ENCODE peak calls at places on chromosome 5, in five cellular contexts. One of them, this sample, is unnamed.

GRCh38 chr5:172607213-172607793 is 33.8 kb upstream of the NEURL1B start:
- DNase-seq in CD4-positive, alpha-beta T cell: no peak
- DNase-seq in tibial nerve: no peak
- DNase-seq in NB4: no peak
- DNase-seq in left lung: no peak
- DNase-seq in this sample: no peak

GRCh38 chr5:132070460-132071337 is 2.9 kb upstream of the CSF2 start:
- DNase-seq in CD4-positive, alpha-beta T cell: no peak
- DNase-seq in tibial nerve: no peak
- DNase-seq in NB4: peak
- DNase-seq in left lung: no peak
- DNase-seq in this sample: no peak

GRCh38 chr5:98789029-98789428 is 15.6 kb downstream of the RGMB start:
- DNase-seq in CD4-positive, alpha-beta T cell: no peak
- DNase-seq in tibial nerve: no peak
- DNase-seq in NB4: no peak
- DNase-seq in left lung: no peak
- DNase-seq in this sample: no peak

GRCh38 chr5:65032250-65032649 is 263.5 kb downstream of the CWC27 start:
- DNase-seq in CD4-positive, alpha-beta T cell: no peak
- DNase-seq in tibial nerve: no peak
- DNase-seq in NB4: peak
- DNase-seq in left lung: no peak
- DNase-seq in this sample: no peak

GRCh38 chr5:133150909-133151544 is 99.2 kb downstream of the HSPA4 start:
- DNase-seq in CD4-positive, alpha-beta T cell: no peak
- DNase-seq in tibial nerve: no peak
- DNase-seq in NB4: no peak
- DNase-seq in left lung: no peak
- DNase-seq in this sample: no peak

GRCh38 chr5:172939561-172939960 is 19.7 kb upstream of the RPL26L1 start:
- DNase-seq in CD4-positive, alpha-beta T cell: no peak
- DNase-seq in tibial nerve: no peak
- DNase-seq in NB4: no peak
- DNase-seq in left lung: no peak
- DNase-seq in this sample: no peak

GRCh38 chr5:122129332-122129731 is at the start of gene ZNF474:
- DNase-seq in CD4-positive, alpha-beta T cell: no peak
- DNase-seq in tibial nerve: peak
- DNase-seq in NB4: no peak
- DNase-seq in left lung: peak
- DNase-seq in this sample: no peak

GRCh38 chr5:31605920-31606319 is 33.0 kb upstream of the PDZD2 start:
- DNase-seq in CD4-positive, alpha-beta T cell: no peak
- DNase-seq in tibial nerve: no peak
- DNase-seq in NB4: no peak
- DNase-seq in left lung: no peak
- DNase-seq in this sample: no peak

GRCh38 chr5:178388381-178389030 is 155.9 kb upstream of the PHYKPL start:
- DNase-seq in CD4-positive, alpha-beta T cell: no peak
- DNase-seq in tibial nerve: no peak
- DNase-seq in NB4: no peak
- DNase-seq in left lung: peak
- DNase-seq in this sample: no peak

GRCh38 chr5:35320029-35320428 is 89.7 kb upstream of the PRLR start:
- DNase-seq in CD4-positive, alpha-beta T cell: no peak
- DNase-seq in tibial nerve: no peak
- DNase-seq in NB4: no peak
- DNase-seq in left lung: no peak
- DNase-seq in this sample: no peak
- TF ChIP-seq CTCF in CD4-positive, alpha-beta T cell: no peak
- TF ChIP-seq CTCF in tibial nerve: no peak
- TF ChIP-seq CTCF in NB4: no peak
- TF ChIP-seq CTCF in left lung: no peak
- TF ChIP-seq CTCF in this sample: no peak

GRCh38 chr5:33890633-33891032 is 1.2 kb downstream of the ADAMTS12 start:
- DNase-seq in CD4-positive, alpha-beta T cell: no peak
- DNase-seq in tibial nerve: no peak
- DNase-seq in NB4: no peak
- DNase-seq in left lung: no peak
- DNase-seq in this sample: no peak
- TF ChIP-seq CTCF in CD4-positive, alpha-beta T cell: no peak
- TF ChIP-seq CTCF in tibial nerve: no peak
- TF ChIP-seq CTCF in NB4: no peak
- TF ChIP-seq CTCF in left lung: no peak
- TF ChIP-seq CTCF in this sample: no peak

GRCh38 chr5:119945696-119946095 is 316.3 kb downstream of the FAM170A start:
- DNase-seq in CD4-positive, alpha-beta T cell: no peak
- DNase-seq in tibial nerve: no peak
- DNase-seq in NB4: no peak
- DNase-seq in left lung: no peak
- DNase-seq in this sample: no peak

GRCh38 chr5:119943148-119943547 is 313.8 kb downstream of the FAM170A start:
- DNase-seq in CD4-positive, alpha-beta T cell: no peak
- DNase-seq in tibial nerve: no peak
- DNase-seq in NB4: peak
- DNase-seq in left lung: no peak
- DNase-seq in this sample: no peak
- TF ChIP-seq CTCF in CD4-positive, alpha-beta T cell: no peak
- TF ChIP-seq CTCF in tibial nerve: no peak
- TF ChIP-seq CTCF in NB4: no peak
- TF ChIP-seq CTCF in left lung: peak
- TF ChIP-seq CTCF in this sample: no peak

GRCh38 chr5:32916648-32917047 is 205.5 kb downstream of the NPR3 start:
- DNase-seq in CD4-positive, alpha-beta T cell: no peak
- DNase-seq in tibial nerve: no peak
- DNase-seq in NB4: peak
- DNase-seq in left lung: no peak
- DNase-seq in this sample: no peak
- TF ChIP-seq CTCF in CD4-positive, alpha-beta T cell: no peak
- TF ChIP-seq CTCF in tibial nerve: no peak
- TF ChIP-seq CTCF in NB4: no peak
- TF ChIP-seq CTCF in left lung: peak
- TF ChIP-seq CTCF in this sample: no peak

This sample was measured in mesothelial cell of epicardium.